ENCODE peak calls at places on chromosomes 7 and 10, in ten cellular contexts. T is progenitor cell of endocrine pancreas; J is heart right ventricle; X is lower lobe of right lung; F is CD8-positive, alpha-beta T cell; L is fibroblast of villous mesenchyme; S is cardiac fibroblast; M is A549; K is B cell; H is AG09309. W is an unnamed sample.

GRCh38 chr7:16350634-16351033 is 70.7 kb downstream of the CRPPA start:
- DNase-seq in T (no peak), J (no peak), X (no peak), F (no peak), L (no peak), S (no peak), M (no peak), K (no peak), H (no peak), W (no peak)

GRCh38 chr7:47371733-47372368 is 210.1 kb downstream of the TNS3 start:
- DNase-seq in T (no peak), J (peak), X (peak), F (no peak), L (peak), S (peak), M (peak), K (no peak), H (no peak), W (no peak)

GRCh38 chr7:768881-769504 is 41.9 kb upstream of the PRKAR1B start:
- DNase-seq in T (no peak), J (no peak), X (no peak), F (no peak), L (peak), S (peak), M (no peak), K (no peak), H (no peak), W (peak)

GRCh38 chr10:133294189-133294588 is 14.5 kb downstream of the TUBGCP2 start:
- DNase-seq in T (no peak), J (no peak), X (no peak), F (no peak), L (no peak), S (no peak), M (no peak), K (no peak), H (no peak), W (no peak)

GRCh38 chr10:31146496-31147219 is 115.0 kb upstream of the ZNF438 start:
- DNase-seq in T (no peak), J (peak), X (no peak), F (no peak), L (peak), S (peak), M (peak), K (no peak), H (peak), W (peak)

GRCh38 chr7:103680161-103681144 is 234.4 kb upstream of the SLC26A5 start:
- DNase-seq in T (no peak), J (no peak), X (no peak), F (no peak), L (no peak), S (no peak), M (no peak), K (no peak), H (no peak), W (no peak)

GRCh38 chr10:73771722-73772279 is 10.0 kb upstream of the CHCHD1 start:
- DNase-seq in T (peak), J (peak), X (peak), F (peak), L (peak), S (peak), M (peak), K (peak), H (no peak), W (peak)

GRCh38 chr10:49564461-49565009 is 25.6 kb upstream of the ERCC6 start:
- DNase-seq in T (no peak), J (no peak), X (no peak), F (no peak), L (no peak), S (no peak), M (no peak), K (no peak), H (no peak), W (peak)

GRCh38 chr10:88934900-88935672 is 17.5 kb downstream of the ACTA2 start:
- DNase-seq in T (peak), J (peak), X (peak), F (peak), L (peak), S (peak), M (peak), K (peak), H (peak), W (peak)

GRCh38 chr10:103493911-103494877 is 689 bp downstream of the NEURL1 start:
- DNase-seq in T (no peak), J (no peak), X (no peak), F (peak), L (no peak), S (no peak), M (no peak), K (peak), H (no peak), W (no peak)

GRCh38 chr10:93548376-93549071 is 17.9 kb upstream of the FFAR4 start:
- DNase-seq in T (no peak), J (no peak), X (no peak), F (no peak), L (peak), S (no peak), M (peak), K (no peak), H (no peak), W (peak)

GRCh38 chr7:3879337-3880054 is 578.4 kb downstream of the SDK1 start:
- DNase-seq in T (no peak), J (no peak), X (no peak), F (no peak), L (no peak), S (no peak), M (no peak), K (no peak), H (no peak), W (no peak)

GRCh38 chr10:131002031-131002861 is 309.3 kb downstream of the TCERG1L start:
- DNase-seq in T (no peak), J (no peak), X (no peak), F (no peak), L (no peak), S (no peak), M (no peak), K (no peak), H (no peak), W (no peak)

GRCh38 chr10:80541144-80541750 is 3.5 kb downstream of the SH2D4B start:
- DNase-seq in T (no peak), J (peak), X (no peak), F (no peak), L (no peak), S (no peak), M (no peak), K (no peak), H (no peak), W (no peak)

GRCh38 chr10:62492012-62492869 is 118.1 kb downstream of the ZNF365 start:
- DNase-seq in T (no peak), J (no peak), X (no peak), F (no peak), L (peak), S (peak), M (no peak), K (peak), H (peak), W (peak)

GRCh38 chr10:128268015-128268722 is 141.9 kb upstream of the MKI67 start:
- DNase-seq in T (peak), J (no peak), X (no peak), F (no peak), L (peak), S (peak), M (peak), K (no peak), H (no peak), W (no peak)

GRCh38 chr10:3825244-3825643 is 40.2 kb upstream of the KLF6 start:
- DNase-seq in T (no peak), J (no peak), X (no peak), F (no peak), L (peak), S (peak), M (peak), K (no peak), H (no peak), W (peak)

GRCh38 chr7:142436601-142437000 is 178.7 kb upstream of the PRSS58 start:
- DNase-seq in T (no peak), J (no peak), X (no peak), F (no peak), L (no peak), S (no peak), M (peak), K (no peak), H (no peak), W (no peak)

GRCh38 chr7:91945476-91945875 is 4.8 kb downstream of the AKAP9 start:
- DNase-seq in T (no peak), J (no peak), X (no peak), F (no peak), L (peak), S (peak), M (peak), K (no peak), H (no peak), W (peak)

GRCh38 chr7:76149847-76150691 is 51.6 kb upstream of the SRRM3 start:
- DNase-seq in T (no peak), J (no peak), X (no peak), F (no peak), L (no peak), S (no peak), M (no peak), K (peak), H (no peak), W (no peak)

GRCh38 chr7:78803471-78803870 is 650.0 kb downstream of the MAGI2 start:
- DNase-seq in T (no peak), J (no peak), X (no peak), F (no peak), L (no peak), S (no peak), M (no peak), K (no peak), H (no peak), W (no peak)

GRCh38 chr10:22633106-22633505 is 81.3 kb downstream of the PIP4K2A start:
- DNase-seq in T (no peak), J (no peak), X (no peak), F (no peak), L (no peak), S (no peak), M (no peak), K (no peak), H (no peak), W (no peak)

GRCh38 chr7:91636129-91636724 is 244.3 kb downstream of the MTERF1 start:
- DNase-seq in T (no peak), J (peak), X (no peak), F (no peak), L (peak), S (peak), M (no peak), K (no peak), H (no peak), W (peak)

GRCh38 chr10:112360308-112361270 is 13.3 kb upstream of the ACSL5 start:
- DNase-seq in T (no peak), J (peak), X (peak), F (no peak), L (no peak), S (peak), M (no peak), K (no peak), H (no peak), W (peak)

GRCh38 chr10:68561804-68562649 is 1.9 kb downstream of the TET1 start:
- DNase-seq in T (peak), J (no peak), X (no peak), F (no peak), L (peak), S (no peak), M (no peak), K (no peak), H (no peak), W (no peak)

GRCh38 chr10:128527730-128528129 is 401.5 kb upstream of the MKI67 start:
- DNase-seq in T (no peak), J (no peak), X (no peak), F (no peak), L (no peak), S (no peak), M (no peak), K (no peak), H (no peak), W (no peak)

GRCh38 chr10:75187961-75188426 is 22.6 kb upstream of the VDAC2 start:
- DNase-seq in T (peak), J (peak), X (no peak), F (peak), L (peak), S (peak), M (peak), K (peak), H (peak), W (peak)

GRCh38 chr10:70191906-70192305 is 21.6 kb upstream of the SAR1A start:
- DNase-seq in T (no peak), J (no peak), X (no peak), F (no peak), L (peak), S (peak), M (no peak), K (no peak), H (peak), W (peak)

GRCh38 chr7:98166668-98166970 is 44.6 kb upstream of the BHLHA15 start:
- DNase-seq in T (no peak), J (no peak), X (no peak), F (no peak), L (no peak), S (no peak), M (no peak), K (no peak), H (no peak), W (no peak)

GRCh38 chr10:87799860-87800259 is 18.2 kb downstream of the ATAD1 start:
- DNase-seq in T (no peak), J (no peak), X (no peak), F (no peak), L (no peak), S (no peak), M (no peak), K (no peak), H (no peak), W (no peak)

GRCh38 chr7:24860611-24861010 is 103.3 kb upstream of the GSDME start:
- DNase-seq in T (no peak), J (no peak), X (no peak), F (no peak), L (no peak), S (no peak), M (no peak), K (no peak), H (no peak), W (no peak)

GRCh38 chr7:107999814-108000560 is 3.0 kb downstream of the LAMB1 start:
- DNase-seq in T (no peak), J (no peak), X (no peak), F (no peak), L (peak), S (no peak), M (no peak), K (no peak), H (no peak), W (peak)

GRCh38 chr7:19284596-19285300 is 139.5 kb upstream of the FERD3L start:
- DNase-seq in T (no peak), J (no peak), X (no peak), F (no peak), L (peak), S (peak), M (no peak), K (no peak), H (peak), W (peak)

GRCh38 chr7:99679032-99679399 is 780 bp downstream of the CYP3A5 start:
- DNase-seq in T (no peak), J (no peak), X (no peak), F (no peak), L (peak), S (no peak), M (peak), K (no peak), H (no peak), W (no peak)

GRCh38 chr7:98278936-98279335 is 2.5 kb upstream of the BRI3 start:
- DNase-seq in T (no peak), J (no peak), X (no peak), F (no peak), L (no peak), S (no peak), M (no peak), K (no peak), H (no peak), W (no peak)

DNA sequence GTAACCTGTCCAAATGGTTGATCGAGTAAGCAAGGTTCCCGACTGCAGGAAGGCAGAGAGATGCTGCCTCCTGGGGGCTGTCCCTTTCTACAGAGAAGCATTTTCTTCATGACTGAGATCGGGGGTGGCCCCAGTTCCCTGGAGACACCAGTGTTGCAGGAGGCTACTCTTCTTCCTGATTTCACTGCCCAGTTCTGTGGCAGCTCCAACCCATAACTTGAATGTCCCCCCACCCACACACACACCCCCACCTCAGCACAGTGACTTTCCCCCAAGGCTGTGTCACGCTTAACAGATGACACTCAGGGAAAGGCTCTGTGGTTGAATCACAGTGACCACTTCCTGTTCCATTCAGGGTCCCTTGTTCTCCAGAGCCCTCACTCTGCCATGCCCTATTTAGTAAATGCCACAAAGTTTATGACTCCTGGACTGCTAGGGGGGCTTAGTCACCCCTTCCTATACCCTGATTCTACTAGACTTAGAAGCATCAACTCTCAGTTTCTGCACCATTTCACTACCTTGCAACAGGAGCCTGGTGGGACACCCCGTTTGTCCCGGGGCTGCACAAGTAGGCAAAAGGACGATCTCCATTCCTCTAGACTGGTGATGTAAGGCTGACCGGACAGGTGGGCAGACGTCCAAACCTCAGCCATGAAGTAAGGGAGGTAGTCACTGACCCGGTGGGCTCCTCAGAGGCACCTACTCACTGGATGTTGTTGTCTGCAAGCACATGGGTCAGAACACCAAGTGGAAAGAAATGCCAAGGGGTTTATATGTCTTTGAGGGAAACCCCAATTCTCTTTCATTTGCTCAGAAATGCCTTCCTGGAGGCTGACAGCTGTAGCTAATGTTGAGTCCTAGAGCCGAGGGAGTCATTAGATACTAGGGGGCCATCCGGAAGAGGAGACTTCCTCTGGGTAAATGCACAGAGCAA is 31.3 kb upstream of the SMC3 start:
- DNase-seq in T (no peak), J (peak), X (peak), F (peak), L (peak), S (peak), M (no peak), K (peak), H (no peak), W (peak)
- TF ChIP-seq CTCF in T (peak), J (peak), X (peak), F (peak), L (peak), S (peak), M (peak), K (peak), H (peak), W (peak)

DNA sequence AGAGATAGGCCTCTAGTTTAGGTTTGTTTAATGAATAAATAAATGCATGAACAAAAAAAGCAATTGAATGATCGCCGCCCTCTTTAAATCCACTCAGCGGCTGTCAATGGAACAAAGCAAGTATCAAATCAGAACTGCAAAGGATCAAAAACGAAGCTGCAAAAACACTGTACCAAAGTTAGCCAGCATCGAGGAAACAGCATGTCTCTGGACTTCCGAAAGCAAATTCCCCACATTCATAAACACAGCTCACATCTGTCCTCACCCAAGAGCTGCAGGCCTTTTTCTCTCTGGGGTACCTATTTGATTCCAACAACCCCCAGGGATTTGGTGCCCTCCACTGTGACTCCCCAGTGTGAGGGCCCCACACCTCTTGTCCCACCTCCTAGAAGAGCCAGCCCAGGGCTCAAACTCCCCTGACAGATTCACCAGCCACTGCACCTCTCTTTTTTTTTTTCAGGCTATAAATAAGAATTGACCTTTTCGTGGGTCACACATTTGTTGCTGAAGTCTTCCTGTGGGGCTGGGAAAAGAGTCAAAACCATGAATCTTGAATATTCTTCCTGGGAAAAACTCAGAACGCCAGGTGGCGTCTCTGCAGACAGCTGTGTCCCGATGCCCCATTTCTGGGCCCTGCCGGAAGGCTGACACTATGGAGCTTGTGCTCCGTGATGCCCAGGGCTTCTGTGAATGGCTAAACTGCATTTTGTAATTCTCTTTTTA is 51.8 kb downstream of the HSPA12A start:
- DNase-seq in T (no peak), J (peak), X (no peak), F (no peak), L (peak), S (peak), M (no peak), K (no peak), H (no peak), W (peak)
- TF ChIP-seq CTCF in T (peak), J (peak), X (peak), F (no peak), L (no peak), S (peak), M (no peak), K (no peak), H (no peak), W (peak)

GRCh38 chr10:79491171-79491835 is 21.0 kb upstream of the EIF5AL1 start:
- DNase-seq in T (no peak), J (no peak), X (no peak), F (no peak), L (no peak), S (no peak), M (no peak), K (no peak), H (no peak), W (no peak)
- TF ChIP-seq CTCF in T (peak), J (no peak), X (no peak), F (no peak), L (no peak), S (no peak), M (no peak), K (no peak), H (no peak), W (no peak)

GRCh38 chr7:27560706-27561235 is 101.9 kb downstream of the HIBADH start:
- DNase-seq in T (no peak), J (no peak), X (no peak), F (no peak), L (peak), S (peak), M (no peak), K (no peak), H (peak), W (peak)
- TF ChIP-seq CTCF in T (no peak), J (no peak), X (no peak), F (no peak), L (peak), S (peak), M (no peak), K (no peak), H (peak), W (peak)

DNA sequence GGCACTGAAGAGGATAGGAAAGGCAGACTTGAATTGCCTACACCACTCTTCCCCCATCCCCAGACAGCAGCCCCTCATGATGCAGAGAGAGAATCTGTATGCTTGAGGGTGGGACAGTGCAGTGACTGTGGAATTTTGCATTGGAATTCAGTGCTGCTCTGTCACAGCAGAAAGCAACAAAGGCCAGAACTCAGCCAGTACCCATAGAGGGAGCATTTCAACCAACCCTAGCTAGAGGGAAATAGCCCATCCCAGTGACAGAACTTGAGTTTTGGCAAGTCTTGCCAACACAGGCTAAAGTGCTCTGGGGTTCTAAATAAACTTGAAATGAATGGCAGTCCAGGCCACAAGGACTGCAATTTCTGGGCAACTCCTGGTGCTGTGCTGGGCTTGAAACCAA is 80.4 kb downstream of the TES start:
- DNase-seq in T (no peak), J (no peak), X (no peak), F (no peak), L (no peak), S (peak), M (no peak), K (no peak), H (no peak), W (peak)
- TF ChIP-seq CTCF in T (no peak), J (peak), X (no peak), F (no peak), L (peak), S (no peak), M (no peak), K (no peak), H (peak), W (no peak)

DNA sequence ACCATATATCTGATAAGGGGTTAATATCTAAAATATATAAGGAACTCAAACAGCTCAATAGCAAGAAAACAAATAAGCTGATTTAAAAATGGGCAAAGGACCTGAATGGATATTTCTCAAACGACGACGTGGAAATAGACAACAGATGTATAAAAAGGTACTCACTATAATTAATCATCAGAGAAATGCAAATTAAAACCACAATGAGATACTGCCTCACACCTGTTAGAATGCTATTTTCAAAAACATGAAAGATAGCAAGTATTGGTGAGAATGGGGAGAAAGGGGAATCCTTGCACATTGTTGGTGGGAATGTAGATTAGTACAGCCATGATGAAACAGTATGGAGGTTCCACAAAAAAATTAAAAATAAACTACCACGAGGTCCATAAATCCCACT is 163.2 kb downstream of the DKK1 start:
- DNase-seq in T (no peak), J (no peak), X (no peak), F (no peak), L (no peak), S (no peak), M (no peak), K (no peak), H (no peak), W (no peak)
- TF ChIP-seq CTCF in T (no peak), J (no peak), X (no peak), F (no peak), L (no peak), S (no peak), M (no peak), K (no peak), H (no peak), W (no peak)